ENCODE peak calls at places on chromosomes 2 and 18, in ten cellular contexts. One of them, this sample, is unnamed.

GRCh38 chr2:48545244-48545643 is 15.3 kb downstream of the STON1 start:
- DNase-seq in A549: no peak
- DNase-seq in mesothelial cell of epicardium: no peak
- DNase-seq in endothelial cell of umbilical vein: no peak
- DNase-seq in HFFc6: no peak
- DNase-seq in CD8-positive, alpha-beta T cell: no peak
- DNase-seq in BE2C: peak; percentile 15
- DNase-seq in AG10803: peak; percentile 64
- DNase-seq in GM23338: peak; percentile 45
- DNase-seq in sigmoid colon: no peak
- DNase-seq in this sample: no peak

GRCh38 chr18:63236417-63236816 is 83.2 kb downstream of the BCL2 start:
- DNase-seq in sigmoid colon: no peak
- DNase-seq in endothelial cell of umbilical vein: no peak
- DNase-seq in CD8-positive, alpha-beta T cell: no peak
- DNase-seq in mesothelial cell of epicardium: no peak
- DNase-seq in GM23338: no peak
- DNase-seq in AG10803: no peak
- DNase-seq in BE2C: no peak
- DNase-seq in HFFc6: no peak
- DNase-seq in A549: no peak
- DNase-seq in this sample: peak; percentile 38

GRCh38 chr2:95305341-95306058 is 8.4 kb downstream of the KCNIP3 start:
- DNase-seq in sigmoid colon: no peak
- DNase-seq in BE2C: no peak
- DNase-seq in A549: no peak
- DNase-seq in mesothelial cell of epicardium: no peak
- DNase-seq in HFFc6: no peak
- DNase-seq in endothelial cell of umbilical vein: no peak
- DNase-seq in CD8-positive, alpha-beta T cell: no peak
- DNase-seq in AG10803: peak; percentile 36
- DNase-seq in GM23338: no peak
- DNase-seq in this sample: no peak

GRCh38 chr2:154623819-154624218 is 74.7 kb upstream of the KCNJ3 start:
- DNase-seq in HFFc6: no peak
- DNase-seq in mesothelial cell of epicardium: no peak
- DNase-seq in A549: peak; percentile 56
- DNase-seq in AG10803: peak; percentile 6
- DNase-seq in BE2C: peak; percentile 18
- DNase-seq in sigmoid colon: no peak
- DNase-seq in CD8-positive, alpha-beta T cell: no peak
- DNase-seq in GM23338: peak; percentile 74
- DNase-seq in endothelial cell of umbilical vein: peak; percentile 45
- DNase-seq in this sample: no peak

GRCh38 chr2:237283136-237283928 is 130.6 kb downstream of the COL6A3 start:
- DNase-seq in sigmoid colon: no peak
- DNase-seq in mesothelial cell of epicardium: no peak
- DNase-seq in BE2C: no peak
- DNase-seq in endothelial cell of umbilical vein: no peak
- DNase-seq in AG10803: peak; percentile 91
- DNase-seq in GM23338: no peak
- DNase-seq in HFFc6: peak; percentile 65
- DNase-seq in A549: no peak
- DNase-seq in CD8-positive, alpha-beta T cell: no peak
- DNase-seq in this sample: no peak

GRCh38 chr18:11309172-11309571 is 159.8 kb upstream of the PIEZO2 start:
- DNase-seq in mesothelial cell of epicardium: no peak
- DNase-seq in GM23338: peak; percentile 32
- DNase-seq in HFFc6: peak; percentile 45
- DNase-seq in CD8-positive, alpha-beta T cell: no peak
- DNase-seq in AG10803: peak; percentile 27
- DNase-seq in A549: peak; percentile 42
- DNase-seq in endothelial cell of umbilical vein: no peak
- DNase-seq in sigmoid colon: no peak
- DNase-seq in BE2C: peak; percentile 50
- DNase-seq in this sample: no peak

GRCh38 chr2:37656512-37657423 is 14.7 kb downstream of the CDC42EP3 start:
- DNase-seq in GM23338: peak; percentile 90
- DNase-seq in CD8-positive, alpha-beta T cell: no peak
- DNase-seq in HFFc6: no peak
- DNase-seq in mesothelial cell of epicardium: no peak
- DNase-seq in AG10803: no peak
- DNase-seq in sigmoid colon: no peak
- DNase-seq in BE2C: no peak
- DNase-seq in A549: no peak
- DNase-seq in endothelial cell of umbilical vein: peak; percentile 87
- DNase-seq in this sample: no peak

GRCh38 chr18:33583901-33584300 is 5.9 kb downstream of the ASXL3 start:
- DNase-seq in endothelial cell of umbilical vein: no peak
- DNase-seq in CD8-positive, alpha-beta T cell: no peak
- DNase-seq in sigmoid colon: no peak
- DNase-seq in mesothelial cell of epicardium: no peak
- DNase-seq in BE2C: no peak
- DNase-seq in A549: no peak
- DNase-seq in HFFc6: no peak
- DNase-seq in AG10803: no peak
- DNase-seq in GM23338: no peak
- DNase-seq in this sample: no peak

GRCh38 chr2:64606495-64607363 is 47.0 kb downstream of the SERTAD2 start:
- DNase-seq in sigmoid colon: peak; percentile 96
- DNase-seq in CD8-positive, alpha-beta T cell: peak; percentile 86
- DNase-seq in BE2C: no peak
- DNase-seq in endothelial cell of umbilical vein: no peak
- DNase-seq in HFFc6: no peak
- DNase-seq in AG10803: peak; percentile 84
- DNase-seq in A549: peak; percentile 24
- DNase-seq in GM23338: peak; percentile 75
- DNase-seq in mesothelial cell of epicardium: no peak
- DNase-seq in this sample: peak; percentile 88

GRCh38 chr2:122639721-122640120 is 884.3 kb downstream of the TSN start:
- DNase-seq in endothelial cell of umbilical vein: no peak
- DNase-seq in HFFc6: no peak
- DNase-seq in AG10803: no peak
- DNase-seq in CD8-positive, alpha-beta T cell: no peak
- DNase-seq in BE2C: no peak
- DNase-seq in mesothelial cell of epicardium: no peak
- DNase-seq in A549: no peak
- DNase-seq in GM23338: no peak
- DNase-seq in sigmoid colon: no peak
- DNase-seq in this sample: no peak

GRCh38 chr2:180761224-180761623 is 219.2 kb upstream of the UBE2E3 start:
- DNase-seq in endothelial cell of umbilical vein: peak; percentile 56
- DNase-seq in BE2C: no peak
- DNase-seq in HFFc6: peak; percentile 56
- DNase-seq in A549: peak; percentile 50
- DNase-seq in AG10803: peak; percentile 62
- DNase-seq in sigmoid colon: no peak
- DNase-seq in GM23338: peak; percentile 3
- DNase-seq in CD8-positive, alpha-beta T cell: no peak
- DNase-seq in mesothelial cell of epicardium: no peak
- DNase-seq in this sample: no peak

GRCh38 chr18:22093731-22094374 is 75.5 kb upstream of the GATA6 start:
- DNase-seq in A549: no peak
- DNase-seq in BE2C: no peak
- DNase-seq in mesothelial cell of epicardium: no peak
- DNase-seq in AG10803: no peak
- DNase-seq in GM23338: no peak
- DNase-seq in HFFc6: no peak
- DNase-seq in endothelial cell of umbilical vein: no peak
- DNase-seq in CD8-positive, alpha-beta T cell: no peak
- DNase-seq in sigmoid colon: no peak
- DNase-seq in this sample: no peak

GRCh38 chr18:79178044-79178632 is 108.9 kb downstream of the ATP9B start:
- DNase-seq in AG10803: no peak
- DNase-seq in BE2C: no peak
- DNase-seq in GM23338: no peak
- DNase-seq in sigmoid colon: no peak
- DNase-seq in A549: no peak
- DNase-seq in endothelial cell of umbilical vein: no peak
- DNase-seq in mesothelial cell of epicardium: no peak
- DNase-seq in HFFc6: no peak
- DNase-seq in CD8-positive, alpha-beta T cell: no peak
- DNase-seq in this sample: no peak

GRCh38 chr2:217065695-217066405 is 206.0 kb upstream of the TNP1 start:
- DNase-seq in endothelial cell of umbilical vein: peak; percentile 23
- DNase-seq in CD8-positive, alpha-beta T cell: no peak
- DNase-seq in sigmoid colon: no peak
- DNase-seq in A549: peak; percentile 88
- DNase-seq in GM23338: no peak
- DNase-seq in mesothelial cell of epicardium: no peak
- DNase-seq in BE2C: no peak
- DNase-seq in HFFc6: peak; percentile 85
- DNase-seq in AG10803: peak; percentile 90
- DNase-seq in this sample: no peak

GRCh38 chr2:105450495-105450894 is 51.6 kb upstream of the FHL2 start:
- DNase-seq in AG10803: no peak
- DNase-seq in BE2C: no peak
- DNase-seq in mesothelial cell of epicardium: no peak
- DNase-seq in CD8-positive, alpha-beta T cell: no peak
- DNase-seq in A549: no peak
- DNase-seq in GM23338: no peak
- DNase-seq in endothelial cell of umbilical vein: no peak
- DNase-seq in sigmoid colon: no peak
- DNase-seq in HFFc6: no peak
- DNase-seq in this sample: no peak

GRCh38 chr2:105451571-105452140 is 52.8 kb upstream of the FHL2 start:
- DNase-seq in endothelial cell of umbilical vein: no peak
- DNase-seq in CD8-positive, alpha-beta T cell: no peak
- DNase-seq in A549: no peak
- DNase-seq in BE2C: no peak
- DNase-seq in HFFc6: no peak
- DNase-seq in mesothelial cell of epicardium: no peak
- DNase-seq in GM23338: no peak
- DNase-seq in sigmoid colon: no peak
- DNase-seq in AG10803: no peak
- DNase-seq in this sample: no peak

GRCh38 chr2:105458076-105458475 is 59.2 kb upstream of the FHL2 start:
- DNase-seq in endothelial cell of umbilical vein: no peak
- DNase-seq in HFFc6: no peak
- DNase-seq in mesothelial cell of epicardium: no peak
- DNase-seq in GM23338: no peak
- DNase-seq in AG10803: no peak
- DNase-seq in A549: no peak
- DNase-seq in BE2C: no peak
- DNase-seq in CD8-positive, alpha-beta T cell: no peak
- DNase-seq in sigmoid colon: no peak
- DNase-seq in this sample: no peak

GRCh38 chr2:105455488-105455991 is 56.7 kb upstream of the FHL2 start:
- DNase-seq in BE2C: peak; percentile 43
- DNase-seq in mesothelial cell of epicardium: no peak
- DNase-seq in A549: peak; percentile 92
- DNase-seq in sigmoid colon: no peak
- DNase-seq in AG10803: peak; percentile 100
- DNase-seq in HFFc6: peak; percentile 94
- DNase-seq in endothelial cell of umbilical vein: peak; percentile 68
- DNase-seq in CD8-positive, alpha-beta T cell: no peak
- DNase-seq in GM23338: no peak
- DNase-seq in this sample: no peak

GRCh38 chr2:105454801-105455485 is 56.1 kb upstream of the FHL2 start:
- DNase-seq in endothelial cell of umbilical vein: peak; percentile 72
- DNase-seq in mesothelial cell of epicardium: no peak
- DNase-seq in GM23338: peak; percentile 69
- DNase-seq in sigmoid colon: no peak
- DNase-seq in AG10803: peak; percentile 82
- DNase-seq in BE2C: peak; percentile 25
- DNase-seq in A549: peak; percentile 88
- DNase-seq in HFFc6: peak; percentile 85
- DNase-seq in CD8-positive, alpha-beta T cell: no peak
- DNase-seq in this sample: no peak
- TF ChIP-seq CTCF in endothelial cell of umbilical vein: peak; percentile 46
- TF ChIP-seq CTCF in mesothelial cell of epicardium: no peak
- TF ChIP-seq CTCF in GM23338: peak; percentile 51
- TF ChIP-seq CTCF in sigmoid colon: no peak
- TF ChIP-seq CTCF in AG10803: peak; percentile 65
- TF ChIP-seq CTCF in BE2C: peak; percentile 31
- TF ChIP-seq CTCF in A549: peak; percentile 59
- TF ChIP-seq CTCF in HFFc6: peak; percentile 66
- TF ChIP-seq CTCF in CD8-positive, alpha-beta T cell: no peak
- TF ChIP-seq CTCF in this sample: peak; percentile 20

GRCh38 chr18:26482567-26482966 is 65.8 kb downstream of the KCTD1 start:
- DNase-seq in A549: peak; percentile 85
- DNase-seq in CD8-positive, alpha-beta T cell: no peak
- DNase-seq in AG10803: no peak
- DNase-seq in mesothelial cell of epicardium: no peak
- DNase-seq in sigmoid colon: no peak
- DNase-seq in BE2C: no peak
- DNase-seq in HFFc6: no peak
- DNase-seq in GM23338: peak; percentile 88
- DNase-seq in endothelial cell of umbilical vein: no peak
- DNase-seq in this sample: no peak
- TF ChIP-seq CTCF in A549: no peak
- TF ChIP-seq CTCF in CD8-positive, alpha-beta T cell: no peak
- TF ChIP-seq CTCF in AG10803: no peak
- TF ChIP-seq CTCF in mesothelial cell of epicardium: no peak
- TF ChIP-seq CTCF in sigmoid colon: no peak
- TF ChIP-seq CTCF in BE2C: no peak
- TF ChIP-seq CTCF in HFFc6: no peak
- TF ChIP-seq CTCF in GM23338: no peak
- TF ChIP-seq CTCF in endothelial cell of umbilical vein: no peak
- TF ChIP-seq CTCF in this sample: no peak

DNA sequence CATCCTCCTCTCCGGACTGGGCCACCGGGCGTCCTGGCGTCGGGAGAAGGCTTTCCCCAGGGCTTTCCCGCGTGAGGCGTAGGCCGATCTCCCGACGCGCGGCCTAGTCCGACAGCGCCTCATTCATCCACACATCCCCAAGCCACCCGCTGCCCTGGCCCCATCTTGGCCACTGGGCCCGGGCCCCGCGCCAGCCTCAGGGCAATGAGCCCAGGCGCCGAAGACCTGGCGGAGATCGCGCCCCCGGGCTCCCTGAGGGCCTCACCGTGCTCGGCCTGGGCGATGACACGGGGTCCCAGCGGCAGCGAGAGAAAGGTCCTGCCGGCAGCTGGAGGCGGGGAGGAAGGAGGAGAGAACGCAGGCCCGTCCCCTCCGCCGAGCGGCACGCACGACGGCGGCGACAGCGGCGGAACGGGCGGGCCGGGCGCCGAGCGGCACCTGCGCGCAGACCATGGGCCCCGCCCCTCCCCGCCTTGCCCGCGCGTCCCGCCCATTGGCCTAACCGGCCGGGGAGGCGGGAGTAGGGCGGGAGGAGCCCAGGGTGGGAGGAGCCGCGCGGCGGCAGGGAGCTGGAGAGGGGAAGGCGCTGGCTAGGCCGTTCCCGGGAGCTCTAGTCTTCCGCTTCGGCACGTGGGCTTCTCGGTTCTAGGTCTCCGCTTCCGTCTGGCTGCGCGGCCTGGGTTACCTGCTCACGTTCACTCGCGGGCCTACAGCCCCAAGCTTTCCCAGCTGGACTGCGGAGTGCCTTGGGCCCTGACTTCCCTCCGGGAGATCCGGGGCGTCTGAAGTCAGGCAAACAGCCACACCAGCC is at the start of gene OLA1:
- DNase-seq in GM23338: peak; percentile 98
- DNase-seq in CD8-positive, alpha-beta T cell: peak; percentile 98
- DNase-seq in HFFc6: peak; percentile 86
- DNase-seq in A549: peak; percentile 95
- DNase-seq in BE2C: peak; percentile 92
- DNase-seq in sigmoid colon: peak; percentile 96
- DNase-seq in mesothelial cell of epicardium: peak; percentile 95
- DNase-seq in AG10803: peak; percentile 91
- DNase-seq in endothelial cell of umbilical vein: peak; percentile 94
- DNase-seq in this sample: peak; percentile 93
- TF ChIP-seq CTCF in GM23338: no peak
- TF ChIP-seq CTCF in CD8-positive, alpha-beta T cell: no peak
- TF ChIP-seq CTCF in HFFc6: no peak
- TF ChIP-seq CTCF in A549: no peak
- TF ChIP-seq CTCF in BE2C: no peak
- TF ChIP-seq CTCF in sigmoid colon: no peak
- TF ChIP-seq CTCF in mesothelial cell of epicardium: no peak
- TF ChIP-seq CTCF in AG10803: no peak
- TF ChIP-seq CTCF in endothelial cell of umbilical vein: no peak
- TF ChIP-seq CTCF in this sample: peak; percentile 12

GRCh38 chr2:96869281-96869823 is 528 bp downstream of the SEMA4C start:
- DNase-seq in endothelial cell of umbilical vein: peak; percentile 55
- DNase-seq in BE2C: peak; percentile 36
- DNase-seq in A549: peak; percentile 35
- DNase-seq in CD8-positive, alpha-beta T cell: no peak
- DNase-seq in AG10803: peak; percentile 71
- DNase-seq in sigmoid colon: peak; percentile 96
- DNase-seq in mesothelial cell of epicardium: peak; percentile 51
- DNase-seq in HFFc6: peak; percentile 43
- DNase-seq in GM23338: peak; percentile 67
- DNase-seq in this sample: peak; percentile 90
- TF ChIP-seq CTCF in endothelial cell of umbilical vein: no peak
- TF ChIP-seq CTCF in BE2C: no peak
- TF ChIP-seq CTCF in A549: no peak
- TF ChIP-seq CTCF in CD8-positive, alpha-beta T cell: peak; percentile 10
- TF ChIP-seq CTCF in AG10803: no peak
- TF ChIP-seq CTCF in sigmoid colon: no peak
- TF ChIP-seq CTCF in mesothelial cell of epicardium: no peak
- TF ChIP-seq CTCF in HFFc6: peak; percentile 48
- TF ChIP-seq CTCF in GM23338: no peak
- TF ChIP-seq CTCF in this sample: no peak

This sample was measured in heart right ventricle.